ENCODE peak calls at places on chromosomes 3 and 15, in ten cellular contexts. D, E, W, O, T, Y, C, K, N and I are unnamed samples.

GRCh38 chr3:142481196-142481595 is 33.4 kb upstream of the XRN1 start:
- DNase-seq in D (no peak), E (no peak), W (no peak), O (no peak), T (no peak), Y (no peak), C (no peak), K (no peak), N (no peak), I (no peak)

GRCh38 chr3:36540898-36541518 is 160.7 kb downstream of the STAC start:
- DNase-seq in D (no peak), E (peak), W (no peak), O (no peak), T (no peak), Y (peak), C (no peak), K (peak), N (no peak), I (no peak)

GRCh38 chr3:31635586-31635985 is 102.9 kb downstream of the STT3B start:
- DNase-seq in D (no peak), E (no peak), W (no peak), O (no peak), T (no peak), Y (no peak), C (no peak), K (no peak), N (no peak), I (no peak)

GRCh38 chr15:43285609-43286037 is 18.9 kb upstream of the TGM5 start:
- DNase-seq in D (no peak), E (peak), W (no peak), O (peak), T (no peak), Y (peak), C (peak), K (peak), N (no peak), I (no peak)

GRCh38 chr3:31705726-31706125 is 173.0 kb downstream of the STT3B start:
- DNase-seq in D (no peak), E (no peak), W (no peak), O (no peak), T (no peak), Y (no peak), C (no peak), K (no peak), N (no peak), I (no peak)

GRCh38 chr3:175208316-175208715 is 349.2 kb downstream of the NAALADL2 start:
- DNase-seq in D (no peak), E (no peak), W (no peak), O (no peak), T (no peak), Y (peak), C (no peak), K (peak), N (no peak), I (no peak)

GRCh38 chr15:68154923-68155559 is 50.1 kb downstream of the CALML4 start:
- DNase-seq in D (peak), E (peak), W (no peak), O (no peak), T (no peak), Y (peak), C (no peak), K (peak), N (no peak), I (peak)

GRCh38 chr15:68210821-68211655 is 5.9 kb upstream of the CALML4 start:
- DNase-seq in D (peak), E (no peak), W (peak), O (peak), T (peak), Y (peak), C (peak), K (peak), N (no peak), I (peak)

GRCh38 chr3:193391902-193392301 is 13.3 kb upstream of the ATP13A5 start:
- DNase-seq in D (no peak), E (no peak), W (no peak), O (no peak), T (no peak), Y (peak), C (no peak), K (no peak), N (no peak), I (no peak)

GRCh38 chr15:44153352-44153751 is 41.7 kb downstream of the FRMD5 start:
- DNase-seq in D (no peak), E (no peak), W (no peak), O (no peak), T (no peak), Y (no peak), C (no peak), K (no peak), N (no peak), I (no peak)

GRCh38 chr3:49930922-49931321 is 1.3 kb upstream of the MON1A start:
- DNase-seq in D (peak), E (no peak), W (no peak), O (no peak), T (no peak), Y (peak), C (no peak), K (no peak), N (no peak), I (peak)